ENCODE peak calls at places on chromosomes 5 and 9, in ten cellular contexts. S, R, A, W, P, V, K, I, Q and M are unnamed samples.

GRCh38 chr5:149799119-149799623 is 69.1 kb downstream of the PPARGC1B start:
- DNase-seq in P (peak), Q (peak), A (no peak), R (peak), S (no peak), V (peak), K (peak), I (peak), W (no peak), M (no peak)

GRCh38 chr5:84361572-84361971 is 23.1 kb downstream of the EDIL3 start:
- DNase-seq in K (no peak), Q (no peak), V (no peak), P (no peak), W (no peak), S (no peak), I (no peak), A (no peak), R (no peak), M (no peak)

GRCh38 chr9:79660615-79661014 is 88.8 kb downstream of the TLE4 start:
- DNase-seq in I (no peak), S (no peak), R (no peak), Q (no peak), P (no peak), A (no peak), W (no peak), K (no peak), V (no peak), M (no peak)

GRCh38 chr9:3256571-3256970 is 269.2 kb downstream of the RFX3 start:
- DNase-seq in P (no peak), A (no peak), V (no peak), S (no peak), W (no peak), R (no peak), I (no peak), Q (no peak), K (no peak), M (no peak)

GRCh38 chr5:149002053-149002452 is 60.8 kb downstream of the SH3TC2 start:
- DNase-seq in S (no peak), W (no peak), V (peak), P (peak), A (no peak), Q (no peak), K (peak), R (peak), I (peak), M (peak)

GRCh38 chr5:143133721-143134120 is 269.8 kb downstream of the NR3C1 start:
- DNase-seq in K (no peak), V (no peak), S (no peak), R (no peak), W (no peak), P (no peak), Q (no peak), I (no peak), A (no peak), M (no peak)

GRCh38 chr5:158431369-158432029 is 572.6 kb upstream of the CLINT1 start:
- DNase-seq in Q (no peak), K (no peak), I (no peak), R (no peak), A (peak), S (no peak), W (no peak), V (no peak), P (no peak), M (no peak)

GRCh38 chr5:15850939-15851341 is 328.7 kb downstream of the MARCHF11 start:
- DNase-seq in I (no peak), S (no peak), Q (no peak), W (no peak), V (no peak), A (no peak), R (no peak), K (no peak), P (no peak), M (no peak)

GRCh38 chr9:135474915-135475314 is 4.7 kb upstream of the PPP1R26 start:
- DNase-seq in W (no peak), V (peak), P (no peak), I (no peak), K (no peak), Q (no peak), R (peak), A (peak), S (no peak), M (no peak)

GRCh38 chr5:141637266-141637692 is 482 bp downstream of the RELL2 start:
- DNase-seq in K (no peak), I (no peak), Q (no peak), P (no peak), A (peak), R (no peak), V (peak), S (no peak), W (no peak), M (peak)

GRCh38 chr5:56706504-56706903 is 108.8 kb upstream of the MAP3K1 start:
- DNase-seq in V (no peak), R (no peak), W (no peak), I (no peak), K (no peak), A (no peak), S (no peak), Q (no peak), P (no peak), M (no peak)

GRCh38 chr5:81428866-81429265 is 34.9 kb upstream of the ACOT12 start:
- DNase-seq in S (no peak), P (peak), W (no peak), K (no peak), R (peak), V (peak), I (no peak), Q (no peak), A (no peak), M (no peak)

GRCh38 chr9:131449276-131449675 is 53.4 kb upstream of the POMT1 start:
- DNase-seq in K (no peak), A (no peak), V (no peak), I (no peak), R (no peak), Q (no peak), P (no peak), W (no peak), S (no peak), M (no peak)

GRCh38 chr5:141208478-141208877 is at the start of gene PCDHB12:
- DNase-seq in W (no peak), P (no peak), A (peak), S (no peak), Q (no peak), I (no peak), R (no peak), K (no peak), V (no peak), M (peak)

GRCh38 chr5:170642066-170642735 is 138.4 kb downstream of the KCNIP1 start:
- DNase-seq in P (no peak), W (no peak), Q (no peak), A (no peak), I (no peak), V (no peak), R (peak), K (no peak), S (no peak), M (no peak)

GRCh38 chr9:92385001-92385400 is 19.4 kb downstream of the OGN start:
- DNase-seq in V (no peak), W (no peak), A (no peak), I (no peak), R (no peak), K (no peak), S (no peak), P (no peak), Q (no peak), M (no peak)

GRCh38 chr9:35272989-35273388 is 111.2 kb downstream of the UNC13B start:
- DNase-seq in V (no peak), S (no peak), P (peak), A (no peak), W (no peak), I (no peak), K (no peak), Q (no peak), R (no peak), M (no peak)

GRCh38 chr5:109921735-109922395 is 232.1 kb downstream of the MAN2A1 start:
- DNase-seq in K (no peak), V (no peak), Q (peak), S (no peak), I (no peak), W (no peak), R (no peak), P (no peak), A (peak), M (no peak)

GRCh38 chr5:99398946-99399345 is 470.1 kb upstream of the CHD1 start:
- DNase-seq in W (no peak), P (no peak), I (no peak), Q (no peak), S (no peak), V (no peak), A (no peak), R (no peak), K (no peak), M (no peak)

GRCh38 chr9:82180711-82181110 is 192.1 kb downstream of the SPATA31D1 start:
- DNase-seq in S (no peak), V (no peak), A (no peak), W (no peak), K (no peak), R (no peak), Q (no peak), P (no peak), I (no peak), M (no peak)

GRCh38 chr5:14597080-14597479 is 15.5 kb downstream of the OTULINL start:
- DNase-seq in Q (no peak), W (no peak), P (no peak), K (no peak), I (no peak), R (no peak), V (no peak), S (no peak), A (no peak), M (no peak)

GRCh38 chr5:60810036-60810435 is 34.0 kb downstream of the ELOVL7 start:
- DNase-seq in S (no peak), V (no peak), P (no peak), W (no peak), A (no peak), I (no peak), R (no peak), Q (no peak), K (no peak), M (peak)

GRCh38 chr9:120741701-120742100 is 27.4 kb upstream of the MEGF9 start:
- DNase-seq in K (no peak), A (no peak), V (no peak), I (no peak), P (no peak), S (no peak), R (no peak), W (no peak), Q (no peak), M (no peak)

GRCh38 chr5:73179730-73180129 is 6.7 kb downstream of the TMEM174 start:
- DNase-seq in K (no peak), I (no peak), Q (no peak), W (no peak), A (no peak), R (no peak), S (no peak), V (no peak), P (no peak), M (no peak)

GRCh38 chr5:148469446-148470062 is 85.8 kb downstream of the FBXO38 start:
- DNase-seq in A (no peak), P (peak), V (no peak), I (peak), K (peak), Q (peak), W (no peak), R (peak), S (no peak), M (no peak)

GRCh38 chr5:134077926-134078580 is 36.4 kb upstream of the TCF7 start:
- DNase-seq in Q (no peak), K (no peak), W (no peak), V (no peak), S (no peak), A (peak), R (no peak), I (no peak), P (no peak), M (no peak)

GRCh38 chr5:134082264-134082992 is 32.1 kb upstream of the TCF7 start:
- DNase-seq in V (no peak), I (no peak), P (no peak), Q (no peak), S (no peak), A (no peak), K (no peak), W (no peak), R (no peak), M (no peak)

GRCh38 chr5:134083517-134083916 is 31.0 kb upstream of the TCF7 start:
- DNase-seq in P (peak), V (no peak), R (peak), S (no peak), A (no peak), I (no peak), K (no peak), W (no peak), Q (no peak), M (no peak)

GRCh38 chr5:134084166-134084565 is 30.3 kb upstream of the TCF7 start:
- DNase-seq in W (no peak), K (no peak), A (no peak), V (no peak), P (no peak), I (no peak), Q (no peak), S (no peak), R (no peak), M (no peak)

GRCh38 chr5:134079748-134080581 is 34.5 kb upstream of the TCF7 start:
- DNase-seq in Q (no peak), K (no peak), W (no peak), V (no peak), A (peak), P (no peak), R (no peak), S (no peak), I (no peak), M (no peak)
- TF ChIP-seq CTCF in Q (no peak), K (no peak), W (no peak), V (no peak), A (no peak), P (no peak), R (no peak), S (no peak), I (no peak), M (no peak)

GRCh38 chr5:97231025-97231636 is 48.1 kb upstream of the RIOK2 start:
- DNase-seq in A (peak), R (peak), K (peak), I (peak), P (peak), V (peak), Q (no peak), W (peak), S (no peak), M (peak)
- TF ChIP-seq CTCF in A (peak), R (peak), K (peak), I (peak), P (peak), V (peak), Q (peak), W (peak), S (peak), M (peak)

DNA sequence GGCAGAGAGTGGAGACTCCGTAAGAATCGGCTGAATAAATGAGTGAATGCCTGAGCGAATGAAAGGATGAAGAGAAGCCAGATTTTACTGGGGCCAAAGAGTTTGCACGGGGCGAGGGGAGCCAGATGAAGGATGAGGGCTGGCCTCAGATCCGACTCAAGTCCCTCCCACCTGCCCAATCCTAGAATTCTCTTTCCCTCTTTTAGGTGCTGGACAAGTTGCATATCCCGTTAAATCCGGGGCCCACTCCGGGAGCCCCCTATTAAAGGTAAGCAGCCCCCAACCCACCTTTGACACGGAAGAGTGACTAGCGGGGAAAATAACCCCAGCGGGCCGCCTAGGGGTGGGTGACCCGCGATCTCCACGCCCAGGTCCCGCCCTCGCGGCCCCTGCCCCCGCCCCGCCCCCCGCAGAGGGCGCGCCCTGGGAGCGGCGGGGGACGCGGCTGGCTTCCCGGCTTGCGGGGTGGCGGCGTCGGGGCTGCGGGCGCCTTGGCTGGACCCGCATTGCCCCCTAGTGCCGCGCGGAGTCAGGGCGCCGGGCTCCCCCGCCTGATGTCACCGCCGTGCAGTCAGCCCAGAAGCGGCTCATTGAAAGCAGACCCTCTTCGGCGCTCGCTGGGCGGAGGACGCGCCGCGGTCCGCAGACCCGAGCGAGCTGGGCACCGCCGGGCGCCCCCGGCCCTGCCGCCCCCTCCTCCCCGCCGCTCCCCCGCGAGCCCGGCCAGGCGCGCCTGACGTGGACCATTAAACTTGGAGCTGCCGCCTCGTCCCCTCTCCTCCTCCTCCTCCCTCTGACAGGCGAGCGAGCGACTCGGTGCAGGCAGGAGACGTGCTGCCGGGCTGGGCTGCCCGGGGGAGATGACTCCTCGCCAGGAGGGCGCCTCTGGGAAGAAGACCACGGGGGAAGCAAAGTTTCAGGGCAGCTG is at the start of gene ADRA1B:
- DNase-seq in A (peak), I (no peak), V (peak), P (peak), S (peak), W (no peak), R (peak), K (no peak), Q (peak), M (peak)
- TF ChIP-seq CTCF in A (peak), I (peak), V (peak), P (peak), S (no peak), W (peak), R (peak), K (peak), Q (peak), M (peak)

GRCh38 chr9:36731068-36731467 is 158.4 kb downstream of the MELK start:
- DNase-seq in R (no peak), W (no peak), K (no peak), A (no peak), S (no peak), Q (no peak), I (no peak), V (no peak), P (no peak), M (no peak)

GRCh38 chr9:36731576-36731975 is 158.9 kb downstream of the MELK start:
- DNase-seq in V (no peak), I (no peak), P (no peak), A (no peak), R (no peak), K (no peak), W (no peak), S (no peak), Q (no peak), M (no peak)

GRCh38 chr9:36730414-36730813 is 157.7 kb downstream of the MELK start:
- DNase-seq in V (no peak), R (no peak), A (no peak), W (no peak), P (no peak), Q (no peak), K (no peak), S (no peak), I (no peak), M (no peak)

GRCh38 chr9:36729902-36730301 is 157.2 kb downstream of the MELK start:
- DNase-seq in W (no peak), A (no peak), Q (no peak), I (no peak), K (no peak), V (no peak), P (no peak), S (no peak), R (no peak), M (no peak)

GRCh38 chr9:36728651-36729520 is 156.2 kb downstream of the MELK start:
- DNase-seq in S (peak), R (peak), P (peak), A (peak), I (peak), V (peak), K (peak), Q (peak), W (peak), M (peak)
- TF ChIP-seq CTCF in S (no peak), R (peak), P (peak), A (peak), I (peak), V (peak), K (peak), Q (peak), W (peak), M (peak)

GRCh38 chr9:109101202-109101595 is 18.5 kb downstream of the TMEM245 start:
- DNase-seq in P (no peak), Q (no peak), V (no peak), R (no peak), I (no peak), S (no peak), W (no peak), A (no peak), K (no peak), M (no peak)

GRCh38 chr9:109098960-109099308 is 20.8 kb downstream of the TMEM245 start:
- DNase-seq in K (no peak), A (no peak), S (no peak), W (no peak), R (no peak), I (no peak), V (no peak), P (no peak), Q (no peak), M (no peak)

GRCh38 chr9:109097156-109097555 is 22.6 kb downstream of the TMEM245 start:
- DNase-seq in S (no peak), W (no peak), P (no peak), I (no peak), K (no peak), Q (no peak), A (no peak), R (no peak), V (no peak), M (no peak)

GRCh38 chr9:109100543-109101201 is 19.1 kb downstream of the TMEM245 start:
- DNase-seq in I (no peak), K (no peak), R (no peak), A (no peak), V (no peak), P (no peak), W (no peak), S (no peak), Q (no peak), M (no peak)

DNA sequence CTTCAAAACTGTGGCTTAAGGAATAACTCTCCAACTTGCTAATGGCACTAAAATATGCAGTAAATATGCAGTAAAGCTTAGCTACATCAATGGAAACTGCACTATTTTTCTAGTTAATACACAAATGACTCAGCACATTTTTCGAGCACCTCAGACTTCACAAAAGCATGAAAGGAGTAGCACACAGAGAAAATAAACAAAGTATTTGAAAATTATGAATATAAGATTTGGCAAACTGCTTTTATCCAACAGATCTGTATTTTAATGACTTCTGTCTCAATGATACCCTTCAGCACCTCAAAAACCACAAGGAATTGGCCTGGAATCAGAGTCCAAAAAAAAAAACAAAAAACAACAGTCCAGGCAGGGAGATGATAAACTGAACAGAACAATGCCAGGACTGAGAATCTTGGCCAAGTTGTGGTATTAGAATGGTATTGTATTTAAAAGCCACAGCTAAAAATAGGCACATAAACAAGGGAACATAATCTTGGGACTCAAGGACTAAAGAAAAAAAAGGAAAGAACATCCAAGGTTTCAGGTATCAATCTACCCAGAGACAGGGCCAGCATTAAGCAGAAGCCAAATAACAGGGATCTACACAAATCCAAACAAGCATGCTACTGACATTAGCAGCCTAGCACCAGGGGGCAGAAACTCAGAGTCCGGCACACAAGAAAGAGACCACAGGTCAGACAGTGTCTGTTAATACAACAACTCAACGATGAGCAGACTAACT is 21.4 kb downstream of the TMEM245 start:
- DNase-seq in A (no peak), W (no peak), K (no peak), S (no peak), Q (no peak), P (peak), I (peak), R (peak), V (no peak), M (no peak)
- TF ChIP-seq CTCF in A (no peak), W (peak), K (peak), S (no peak), Q (peak), P (peak), I (peak), R (peak), V (peak), M (no peak)

DNA sequence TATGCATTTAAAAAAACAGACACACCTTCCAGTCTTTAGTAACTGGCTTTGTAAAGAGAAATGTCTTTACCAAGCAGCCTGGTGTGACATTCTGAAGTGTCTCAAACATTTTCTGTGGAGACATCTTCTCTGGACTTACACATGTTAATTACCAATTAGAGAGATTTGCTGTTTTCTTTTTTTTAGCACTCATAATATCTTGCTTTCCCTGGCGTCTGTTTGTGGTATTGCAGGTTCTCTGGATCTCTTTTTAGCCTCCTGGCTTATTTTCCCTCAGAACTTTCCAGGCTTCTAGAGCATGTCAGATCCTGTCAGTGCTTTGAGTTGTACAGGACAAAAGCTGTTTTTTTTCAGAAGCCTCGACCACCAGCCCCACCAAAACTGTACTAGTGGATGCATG is 92.5 kb downstream of the MSX2 start:
- DNase-seq in I (no peak), Q (no peak), W (no peak), R (no peak), A (no peak), K (no peak), S (no peak), P (no peak), V (no peak), M (peak)
- TF ChIP-seq CTCF in I (peak), Q (peak), W (no peak), R (peak), A (no peak), K (peak), S (no peak), P (peak), V (no peak), M (peak)